ENCODE peak calls at places on chromosomes 13 and 19, in seven cellular contexts. One of them, this sample, is unnamed. For H3K4me1, the result is how much of the 10 kb centered on the place peaks cover.

GRCh38 chr19:33133438-33134031 is 1.6 kb downstream of the WDR88 start:
- DNase-seq in aorta: no peak
- DNase-seq in GM23338: peak
- DNase-seq in right cardiac atrium: no peak
- DNase-seq in PC-3: no peak
- DNase-seq in PC-9: no peak
- DNase-seq in iPS DF 6.9: no peak
- DNase-seq in this sample: no peak

GRCh38 chr13:88622362-88622973 is 951.3 kb downstream of the SLITRK5 start:
- DNase-seq in right cardiac atrium: no peak
- DNase-seq in aorta: no peak
- DNase-seq in PC-3: no peak
- DNase-seq in GM23338: peak
- DNase-seq in PC-9: no peak
- DNase-seq in iPS DF 6.9: no peak
- DNase-seq in this sample: no peak

GRCh38 chr13:30255696-30256095 is 51.7 kb downstream of the KATNAL1 start:
- DNase-seq in right cardiac atrium: no peak
- DNase-seq in PC-3: no peak
- DNase-seq in PC-9: no peak
- DNase-seq in GM23338: no peak
- DNase-seq in aorta: no peak
- DNase-seq in iPS DF 6.9: no peak
- DNase-seq in this sample: no peak

GRCh38 chr13:104592127-104592526 is 1525.9 kb upstream of the SLC10A2 start:
- DNase-seq in PC-9: no peak
- DNase-seq in GM23338: no peak
- DNase-seq in iPS DF 6.9: no peak
- DNase-seq in PC-3: peak
- DNase-seq in right cardiac atrium: no peak
- DNase-seq in aorta: no peak
- DNase-seq in this sample: no peak

GRCh38 chr13:24396821-24397220 is 87.4 kb downstream of the C1QTNF9 start:
- DNase-seq in aorta: no peak
- DNase-seq in iPS DF 6.9: no peak
- DNase-seq in PC-9: no peak
- DNase-seq in PC-3: no peak
- DNase-seq in right cardiac atrium: no peak
- DNase-seq in GM23338: no peak
- DNase-seq in this sample: no peak

GRCh38 chr19:52007805-52008557 is at the start of gene ZNF615:
- DNase-seq in aorta: peak
- DNase-seq in iPS DF 6.9: peak
- DNase-seq in PC-3: peak
- DNase-seq in PC-9: peak
- DNase-seq in right cardiac atrium: peak
- DNase-seq in GM23338: peak
- DNase-seq in this sample: peak

GRCh38 chr19:46113726-46114125 is 10.8 kb downstream of the IGFL3 start:
- DNase-seq in iPS DF 6.9: no peak
- DNase-seq in PC-9: no peak
- DNase-seq in PC-3: no peak
- DNase-seq in right cardiac atrium: no peak
- DNase-seq in GM23338: no peak
- DNase-seq in aorta: no peak
- DNase-seq in this sample: no peak

GRCh38 chr13:43878897-43879322 is 630 bp downstream of the CCDC122 start:
- DNase-seq in PC-3: peak
- DNase-seq in aorta: peak
- DNase-seq in iPS DF 6.9: no peak
- DNase-seq in GM23338: peak
- DNase-seq in right cardiac atrium: peak
- DNase-seq in PC-9: peak
- DNase-seq in this sample: no peak

GRCh38 chr13:112861876-112862615 is 107.0 kb upstream of the MCF2L start:
- DNase-seq in iPS DF 6.9: no peak
- DNase-seq in aorta: no peak
- DNase-seq in PC-3: no peak
- DNase-seq in PC-9: no peak
- DNase-seq in GM23338: no peak
- DNase-seq in right cardiac atrium: no peak
- DNase-seq in this sample: no peak

GRCh38 chr13:19179916-19180315 is 1.7 kb downstream of the TUBA3C start:
- DNase-seq in GM23338: no peak
- DNase-seq in right cardiac atrium: no peak
- DNase-seq in aorta: no peak
- DNase-seq in PC-9: no peak
- DNase-seq in iPS DF 6.9: no peak
- DNase-seq in PC-3: no peak
- DNase-seq in this sample: no peak

GRCh38 chr13:96934889-96935490 is 59.3 kb downstream of the OXGR1 start:
- DNase-seq in GM23338: no peak
- DNase-seq in aorta: no peak
- DNase-seq in iPS DF 6.9: no peak
- DNase-seq in PC-3: no peak
- DNase-seq in right cardiac atrium: no peak
- DNase-seq in PC-9: no peak
- DNase-seq in this sample: no peak

GRCh38 chr13:61247149-61247936 is 168.3 kb downstream of the PCDH20 start:
- DNase-seq in right cardiac atrium: peak
- DNase-seq in PC-3: no peak
- DNase-seq in PC-9: no peak
- DNase-seq in aorta: no peak
- DNase-seq in iPS DF 6.9: no peak
- DNase-seq in GM23338: peak
- DNase-seq in this sample: no peak

GRCh38 chr19:5083547-5083965 is 114.6 kb downstream of the KDM4B start:
- DNase-seq in iPS DF 6.9: no peak
- DNase-seq in PC-9: no peak
- DNase-seq in PC-3: no peak
- DNase-seq in right cardiac atrium: peak
- DNase-seq in aorta: peak
- DNase-seq in GM23338: no peak
- DNase-seq in this sample: no peak

GRCh38 chr19:19537321-19538048 is 580 bp upstream of the CILP2 start:
- DNase-seq in right cardiac atrium: peak
- DNase-seq in aorta: no peak
- DNase-seq in PC-3: peak
- DNase-seq in GM23338: peak
- DNase-seq in PC-9: no peak
- DNase-seq in iPS DF 6.9: no peak
- DNase-seq in this sample: peak

GRCh38 chr13:44843403-44843802 is 145.9 kb downstream of the NUFIP1 start:
- DNase-seq in PC-3: no peak
- DNase-seq in aorta: no peak
- DNase-seq in right cardiac atrium: no peak
- DNase-seq in GM23338: no peak
- DNase-seq in iPS DF 6.9: no peak
- DNase-seq in PC-9: no peak
- DNase-seq in this sample: no peak

GRCh38 chr13:23934481-23934880 is 37.2 kb upstream of the C1QTNF9B start:
- DNase-seq in PC-9: no peak
- DNase-seq in iPS DF 6.9: no peak
- DNase-seq in PC-3: no peak
- DNase-seq in aorta: no peak
- DNase-seq in right cardiac atrium: no peak
- DNase-seq in GM23338: no peak
- DNase-seq in this sample: no peak

GRCh38 chr19:5973867-5974635 is 3.9 kb downstream of the RANBP3 start:
- DNase-seq in GM23338: no peak
- DNase-seq in PC-9: no peak
- DNase-seq in PC-3: no peak
- DNase-seq in right cardiac atrium: peak
- DNase-seq in aorta: peak
- DNase-seq in iPS DF 6.9: no peak
- DNase-seq in this sample: no peak

GRCh38 chr13:23918208-23918607 is 20.9 kb upstream of the C1QTNF9B start:
- DNase-seq in right cardiac atrium: no peak
- DNase-seq in GM23338: no peak
- DNase-seq in aorta: no peak
- DNase-seq in iPS DF 6.9: no peak
- DNase-seq in PC-9: no peak
- DNase-seq in PC-3: peak
- DNase-seq in this sample: no peak

GRCh38 chr19:47036233-47036651 is 12.2 kb downstream of the TMEM160 start:
- DNase-seq in right cardiac atrium: peak
- DNase-seq in PC-3: peak
- DNase-seq in aorta: no peak
- DNase-seq in iPS DF 6.9: no peak
- DNase-seq in GM23338: no peak
- DNase-seq in PC-9: no peak
- DNase-seq in this sample: no peak

GRCh38 chr19:15288146-15288963 is 44.0 kb downstream of the BRD4 start:
- DNase-seq in PC-3: no peak
- DNase-seq in GM23338: no peak
- DNase-seq in PC-9: no peak
- DNase-seq in right cardiac atrium: peak
- DNase-seq in aorta: peak
- DNase-seq in iPS DF 6.9: no peak
- DNase-seq in this sample: no peak

GRCh38 chr13:51315658-51316057 is 23.8 kb upstream of the SERPINE3 start:
- DNase-seq in right cardiac atrium: no peak
- DNase-seq in PC-3: no peak
- DNase-seq in aorta: no peak
- DNase-seq in PC-9: no peak
- DNase-seq in iPS DF 6.9: no peak
- DNase-seq in GM23338: no peak
- DNase-seq in this sample: no peak

GRCh38 chr19:42148270-42148669 is 16.0 kb upstream of the POU2F2 start:
- DNase-seq in right cardiac atrium: no peak
- DNase-seq in aorta: no peak
- DNase-seq in iPS DF 6.9: no peak
- DNase-seq in GM23338: no peak
- DNase-seq in PC-3: no peak
- DNase-seq in PC-9: no peak
- DNase-seq in this sample: no peak

GRCh38 chr19:45402469-45403070 is 2.3 kb downstream of the PPP1R13L start:
- DNase-seq in PC-3: no peak
- DNase-seq in right cardiac atrium: peak
- DNase-seq in aorta: no peak
- DNase-seq in PC-9: no peak
- DNase-seq in GM23338: peak
- DNase-seq in iPS DF 6.9: no peak
- DNase-seq in this sample: peak

DNA sequence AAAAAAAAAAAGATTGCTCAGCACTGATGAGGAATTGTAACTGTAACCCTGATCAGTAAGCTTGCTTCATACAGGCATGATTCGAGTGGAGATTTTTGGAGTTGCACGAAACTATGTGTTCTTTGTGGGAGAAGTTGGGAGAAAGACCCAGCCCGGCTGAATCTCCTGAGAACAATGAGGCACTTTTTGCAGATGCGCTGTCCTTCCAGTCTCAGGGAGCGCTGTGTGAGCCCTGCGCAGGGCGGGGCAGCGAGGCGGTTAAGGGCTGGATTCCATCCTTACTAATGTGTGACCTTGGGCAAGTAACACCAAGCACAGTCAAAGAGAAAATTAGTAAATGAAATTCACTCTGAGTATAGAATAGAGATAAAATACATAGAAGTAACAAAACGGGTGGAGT is 76.9 kb downstream of the SIPA1L3 start:
- DNase-seq in aorta: no peak
- DNase-seq in right cardiac atrium: no peak
- DNase-seq in PC-9: no peak
- DNase-seq in iPS DF 6.9: no peak
- DNase-seq in GM23338: no peak
- DNase-seq in PC-3: no peak
- DNase-seq in this sample: no peak
- H3K4me1 ChIP-seq in aorta: under half
- H3K4me1 ChIP-seq in right cardiac atrium: under half
- H3K4me1 ChIP-seq in PC-9: under half
- H3K4me1 ChIP-seq in iPS DF 6.9: under half
- H3K4me1 ChIP-seq in GM23338: under half
- H3K4me1 ChIP-seq in PC-3: under half
- H3K4me1 ChIP-seq in this sample: under half

DNA sequence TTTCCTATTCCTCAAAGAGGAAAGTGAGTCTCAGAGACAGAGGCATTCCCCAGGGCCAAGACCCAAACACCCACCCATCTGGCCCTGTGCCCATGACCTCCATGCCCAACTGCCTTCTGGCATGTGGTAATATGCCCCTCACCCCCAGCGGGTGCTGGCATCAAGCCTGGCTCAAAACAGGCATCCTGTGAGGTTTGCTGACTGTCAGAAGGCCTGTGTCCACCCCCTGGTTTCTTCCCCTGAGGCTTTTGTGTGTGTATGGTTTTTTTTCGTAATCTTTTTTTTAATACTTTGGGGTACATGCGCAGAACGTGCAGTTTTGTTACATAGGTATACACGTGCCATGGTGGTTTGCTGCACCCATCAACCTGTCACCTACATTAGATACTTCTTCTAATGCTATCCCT is 7.6 kb upstream of the KANK2 start:
- DNase-seq in right cardiac atrium: peak
- DNase-seq in PC-9: peak
- DNase-seq in PC-3: peak
- DNase-seq in GM23338: no peak
- DNase-seq in iPS DF 6.9: no peak
- DNase-seq in aorta: peak
- DNase-seq in this sample: no peak
- H3K27ac ChIP-seq in right cardiac atrium: peak
- H3K27ac ChIP-seq in PC-9: no peak
- H3K27ac ChIP-seq in PC-3: no peak
- H3K27ac ChIP-seq in GM23338: no peak
- H3K27ac ChIP-seq in iPS DF 6.9: no peak
- H3K27ac ChIP-seq in aorta: no peak
- H3K27ac ChIP-seq in this sample: no peak

DNA sequence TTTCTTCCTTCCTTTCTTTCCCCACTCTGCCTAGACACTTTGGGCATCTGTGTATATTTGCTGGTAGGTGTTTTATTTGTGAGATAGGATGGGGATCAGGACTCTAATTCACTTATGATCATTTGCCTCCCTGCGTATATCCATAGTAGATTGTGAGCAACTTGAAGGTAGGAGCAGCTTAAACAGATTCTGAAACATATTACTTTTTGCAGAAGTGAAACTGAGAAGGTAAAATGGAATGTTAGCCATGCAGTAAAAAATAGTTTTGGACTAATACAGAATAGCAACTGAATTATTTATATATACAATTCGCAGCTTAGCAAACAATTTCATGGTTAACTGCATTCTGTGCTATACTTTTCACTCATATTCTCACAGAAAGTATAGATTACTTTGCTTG is 38.7 kb downstream of the RNF6 start:
- DNase-seq in PC-9: no peak
- DNase-seq in PC-3: no peak
- DNase-seq in aorta: no peak
- DNase-seq in iPS DF 6.9: no peak
- DNase-seq in right cardiac atrium: no peak
- DNase-seq in GM23338: no peak
- DNase-seq in this sample: no peak
- H3K4me3 ChIP-seq in PC-9: no peak
- H3K4me3 ChIP-seq in PC-3: no peak
- H3K4me3 ChIP-seq in aorta: no peak
- H3K4me3 ChIP-seq in iPS DF 6.9: no peak
- H3K4me3 ChIP-seq in right cardiac atrium: no peak
- H3K4me3 ChIP-seq in GM23338: no peak
- H3K4me3 ChIP-seq in this sample: no peak

DNA sequence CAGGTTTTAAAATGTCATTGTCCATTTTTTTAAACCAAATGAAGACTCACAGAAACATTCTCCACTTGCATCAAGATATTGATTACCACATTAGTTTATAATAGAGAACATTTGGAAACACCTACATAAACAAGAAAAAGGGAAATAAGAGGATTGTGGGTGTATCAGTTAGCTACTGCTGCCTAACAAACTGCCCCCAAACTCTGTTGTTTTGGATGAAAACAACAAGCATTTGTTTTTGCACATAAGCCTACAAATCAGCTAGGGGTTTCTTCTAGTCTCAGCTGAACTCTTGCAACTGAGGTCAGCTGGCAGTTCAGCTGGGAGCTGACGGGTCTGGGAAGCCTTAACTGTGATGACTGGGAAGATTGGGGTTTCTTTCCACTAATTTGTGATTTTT is 464.4 kb downstream of the COG6 start:
- DNase-seq in iPS DF 6.9: no peak
- DNase-seq in right cardiac atrium: peak
- DNase-seq in PC-3: no peak
- DNase-seq in PC-9: no peak
- DNase-seq in aorta: no peak
- DNase-seq in GM23338: no peak
- DNase-seq in this sample: no peak
- H3K4me1 ChIP-seq in iPS DF 6.9: under half
- H3K4me1 ChIP-seq in right cardiac atrium: under half
- H3K4me1 ChIP-seq in PC-3: under half
- H3K4me1 ChIP-seq in PC-9: under half
- H3K4me1 ChIP-seq in aorta: under half
- H3K4me1 ChIP-seq in GM23338: under half
- H3K4me1 ChIP-seq in this sample: under half

This sample was measured in RWPE2.